ENCODE peak calls at places on chromosomes 3 and 15, in seven cellular contexts. O, N, Q, T, D, I and L are unnamed samples.

GRCh38 chr15:34182942-34183341 is 27.0 kb downstream of the KATNBL1 start:
- DNase-seq in N (no peak), I (no peak), T (no peak), O (no peak), D (no peak), Q (no peak), L (no peak)

GRCh38 chr3:138803006-138803653 is 31.6 kb downstream of the PIK3CB start:
- DNase-seq in N (no peak), Q (no peak), D (no peak), O (no peak), I (no peak), T (no peak), L (no peak)

GRCh38 chr3:77059354-77059753 is 19.5 kb downstream of the ROBO2 start:
- DNase-seq in D (no peak), Q (no peak), I (no peak), T (no peak), N (no peak), O (no peak), L (no peak)

GRCh38 chr3:56110886-56111285 is 357.4 kb downstream of the ERC2 start:
- DNase-seq in Q (no peak), N (no peak), I (no peak), O (no peak), D (no peak), T (no peak), L (no peak)

GRCh38 chr15:89371145-89372044 is 36.8 kb upstream of the POLG start:
- DNase-seq in T (no peak), Q (no peak), N (no peak), O (peak), D (no peak), I (no peak), L (no peak)

GRCh38 chr15:29140475-29141172 is 129.0 kb downstream of the NSMCE3 start:
- DNase-seq in I (no peak), O (no peak), Q (no peak), T (no peak), N (no peak), D (no peak), L (no peak)

GRCh38 chr15:100759116-100759515 is 120.5 kb upstream of the ALDH1A3 start:
- DNase-seq in N (no peak), T (no peak), O (peak), D (peak), I (no peak), Q (no peak), L (peak)

GRCh38 chr15:85380860-85381535 is 595 bp downstream of the AKAP13 start:
- DNase-seq in Q (peak), I (no peak), N (peak), D (peak), T (peak), O (peak), L (no peak)

GRCh38 chr3:105369501-105370371 is 3.0 kb downstream of the ALCAM start:
- DNase-seq in Q (peak), O (peak), T (peak), D (peak), I (peak), N (peak), L (no peak)

GRCh38 chr15:39869858-39870515 is 50.1 kb downstream of the GPR176 start:
- DNase-seq in Q (no peak), I (no peak), D (peak), T (no peak), O (peak), N (no peak), L (no peak)

GRCh38 chr3:152172465-152172864 is 96.3 kb upstream of the MBNL1 start:
- DNase-seq in Q (no peak), T (no peak), N (no peak), I (no peak), O (peak), D (peak), L (no peak)

GRCh38 chr3:45007091-45007490 is 19.0 kb upstream of the CLEC3B start:
- DNase-seq in O (no peak), Q (no peak), T (no peak), N (no peak), D (no peak), I (no peak), L (no peak)

GRCh38 chr15:33968224-33968623 is at the start of gene CHRM5:
- DNase-seq in O (no peak), T (no peak), N (no peak), I (no peak), Q (no peak), D (no peak), L (no peak)

GRCh38 chr15:31222769-31223345 is 103.8 kb upstream of the KLF13 start:
- DNase-seq in Q (no peak), O (no peak), N (no peak), T (no peak), I (no peak), D (no peak), L (no peak)

GRCh38 chr3:159724627-159725026 is 264.0 kb upstream of the IL12A start:
- DNase-seq in N (peak), D (peak), O (no peak), Q (no peak), I (no peak), T (no peak), L (no peak)

GRCh38 chr3:134601539-134602439 is 49.0 kb downstream of the KY start:
- DNase-seq in O (peak), Q (peak), T (no peak), N (no peak), I (peak), D (peak), L (no peak)

GRCh38 chr15:43105077-43105769 is 615 bp downstream of the UBR1 start:
- DNase-seq in Q (no peak), T (peak), O (no peak), D (no peak), N (peak), I (peak), L (no peak)

GRCh38 chr3:10774129-10774670 is 41.8 kb upstream of the SLC6A11 start:
- DNase-seq in T (peak), Q (no peak), O (no peak), N (no peak), I (no peak), D (no peak), L (no peak)

DNA sequence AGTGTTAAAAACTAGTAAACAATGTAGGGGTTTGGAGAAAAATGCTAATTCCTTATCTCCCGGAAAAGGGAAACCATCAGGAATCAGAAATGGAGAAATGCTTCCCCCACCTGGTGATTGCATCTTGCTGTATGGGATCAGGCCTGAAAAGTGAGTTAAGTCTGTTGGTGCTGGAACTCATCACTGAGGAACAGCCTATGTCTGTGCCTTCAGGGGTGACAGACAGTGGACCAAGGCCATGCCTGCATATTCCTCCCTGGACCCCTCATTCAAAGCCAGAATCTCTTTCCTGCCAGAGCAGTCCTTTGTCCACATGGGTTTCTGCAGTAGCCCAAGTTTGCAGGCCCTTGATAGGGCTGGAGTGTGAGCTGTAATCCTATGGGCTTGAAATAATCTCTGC is 160.8 kb upstream of the CTDSPL start:
- DNase-seq in I (no peak), N (no peak), O (peak), T (peak), D (no peak), Q (no peak), L (no peak)
- TF ChIP-seq CTCF in I (no peak), N (no peak), O (peak), T (no peak), D (peak), Q (no peak), L (no peak)

GRCh38 chr3:112638327-112639020 is 2.5 kb downstream of the CCDC80 start:
- DNase-seq in Q (no peak), T (peak), I (no peak), N (no peak), O (peak), D (peak), L (no peak)
- H3K4me3 ChIP-seq in Q (peak), T (no peak), I (no peak), N (no peak), O (no peak), D (peak), L (peak)

GRCh38 chr3:31091748-31092147 is 197.3 kb upstream of the GADL1 start:
- DNase-seq in D (no peak), N (no peak), I (no peak), T (no peak), O (no peak), Q (no peak), L (no peak)
- TF ChIP-seq CTCF in D (no peak), N (no peak), I (no peak), T (no peak), O (no peak), Q (no peak), L (no peak)

GRCh38 chr15:80251505-80252280 is at the start of gene CTXND1:
- DNase-seq in T (no peak), I (no peak), N (no peak), O (no peak), D (no peak), Q (peak), L (no peak)
- H3K4me3 ChIP-seq in T (peak), I (no peak), N (no peak), O (peak), D (no peak), Q (no peak), L (peak)

DNA sequence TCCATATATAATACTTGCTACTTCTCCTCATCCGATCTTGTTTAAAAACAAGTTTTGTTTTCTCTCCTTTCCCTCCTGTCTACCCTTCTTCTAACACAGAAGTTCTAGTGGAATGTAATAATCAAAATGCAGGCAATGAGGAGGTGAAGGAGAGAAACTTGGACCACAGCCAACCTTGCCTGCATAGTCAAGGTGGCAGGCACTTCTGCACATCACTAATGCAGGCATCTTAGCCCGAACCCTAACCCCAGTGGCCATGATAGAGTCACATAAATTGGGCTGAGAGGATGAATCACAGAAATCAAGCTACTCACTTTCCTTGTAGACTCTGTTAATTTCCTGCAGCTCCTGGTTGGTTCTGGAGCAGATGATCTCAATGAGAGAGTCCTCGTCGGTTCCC is 41.0 kb downstream of the ANXA2 start:
- DNase-seq in Q (no peak), O (no peak), T (no peak), I (no peak), D (no peak), N (no peak), L (no peak)
- TF ChIP-seq CTCF in Q (no peak), O (no peak), T (no peak), I (no peak), D (no peak), N (no peak), L (no peak)

DNA sequence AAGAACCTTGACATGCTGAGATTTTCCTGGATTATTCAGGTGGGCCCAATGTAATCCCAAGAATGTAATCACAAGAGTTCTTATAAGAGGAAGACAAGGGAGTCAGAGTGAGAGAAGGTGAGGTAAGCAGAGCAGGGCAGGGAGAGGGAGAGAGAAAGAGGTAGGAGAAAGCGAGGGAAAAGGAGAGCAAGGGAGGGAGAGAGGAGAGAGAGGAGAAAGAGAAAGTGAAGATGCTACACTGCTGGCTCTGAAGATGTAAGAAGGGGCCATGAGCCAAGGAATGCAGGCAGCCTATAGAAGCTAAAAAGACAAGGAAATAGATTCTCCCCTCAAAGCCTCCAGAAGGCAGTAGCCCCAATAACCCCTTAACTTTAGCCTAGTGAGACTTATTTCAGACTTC is 28.7 kb upstream of the FAM98B start:
- DNase-seq in N (no peak), Q (no peak), O (no peak), D (no peak), T (no peak), I (no peak), L (no peak)
- H3K4me3 ChIP-seq in N (no peak), Q (no peak), O (no peak), D (no peak), T (no peak), I (no peak), L (no peak)

DNA sequence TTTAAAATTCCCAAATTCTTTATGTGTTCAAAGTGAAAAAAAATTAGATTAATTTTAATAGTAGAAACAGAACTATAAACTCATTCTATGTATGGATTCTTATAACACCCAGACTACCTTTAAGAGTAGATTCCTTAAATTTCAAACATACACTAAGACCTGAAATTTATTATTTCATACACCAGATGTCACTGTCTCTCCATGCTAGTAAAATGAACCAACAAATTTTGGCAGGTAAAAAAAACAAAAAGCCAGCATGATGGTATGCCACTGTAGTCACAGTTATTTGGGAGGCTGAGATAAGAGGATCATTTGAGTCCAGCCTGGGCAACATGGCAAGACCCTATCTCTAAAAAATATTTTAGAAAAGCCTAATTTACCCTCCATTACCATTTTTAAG is 461.3 kb upstream of the NAALADL2 start:
- DNase-seq in D (peak), Q (no peak), N (peak), T (no peak), O (peak), I (peak), L (no peak)
- TF ChIP-seq CTCF in D (peak), Q (peak), N (peak), T (peak), O (peak), I (no peak), L (no peak)

DNA sequence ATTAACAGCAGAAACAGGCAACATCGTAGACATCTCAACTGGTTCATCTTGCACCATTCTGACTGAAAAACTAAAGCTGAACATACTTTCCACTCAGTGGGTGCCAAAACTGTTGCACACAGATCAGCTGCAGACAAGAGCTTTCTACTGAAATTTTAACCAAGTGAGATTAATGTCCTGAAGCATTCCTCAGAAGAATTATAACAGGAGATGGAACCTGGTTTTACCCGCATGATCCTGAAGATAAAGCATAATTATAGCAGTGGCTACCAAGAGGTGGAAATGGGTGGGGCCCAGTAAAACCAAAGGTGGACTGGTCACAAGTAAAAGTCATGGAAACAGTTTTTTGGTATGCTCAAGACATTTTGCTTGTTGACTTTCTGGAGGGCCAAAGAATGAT is 858.8 kb downstream of the FHIT start:
- DNase-seq in N (no peak), T (no peak), I (no peak), D (no peak), Q (no peak), O (no peak), L (no peak)
- H3K4me3 ChIP-seq in N (no peak), T (no peak), I (no peak), D (no peak), Q (no peak), O (no peak), L (no peak)